ENCODE peak calls at places on chromosomes 13 and 19, in eight cellular contexts. N is suprapubic skin, V is IMR-90, Z is Peyer's patch, C is thyroid gland, G is PC-3, J is AG04450, R is left lung. U is an unnamed sample.

GRCh38 chr19:45464861-45465427 is 2.9 kb upstream of the FOSB start:
- DNase-seq in Z (no peak), N (no peak), J (no peak), C (no peak), R (no peak), G (no peak), V (no peak), U (no peak)

GRCh38 chr19:46784262-46785053 is 3.9 kb downstream of the SLC1A5 start:
- DNase-seq in Z (peak; percentile 80), J (peak; percentile 86), N (peak; percentile 85), R (peak; percentile 88), C (no peak), G (peak; percentile 80), V (peak; percentile 95), U (no peak)

GRCh38 chr13:40680659-40681323 is 14.3 kb upstream of the FOXO1 start:
- DNase-seq in G (no peak), N (no peak), R (no peak), J (no peak), C (no peak), V (no peak), Z (no peak), U (no peak)

GRCh38 chr19:13132471-13133166 is 14.6 kb downstream of the NACC1 start:
- DNase-seq in Z (no peak), G (peak; percentile 28), R (no peak), V (peak; percentile 79), N (no peak), C (peak; percentile 23), J (no peak), U (no peak)

GRCh38 chr19:1000095-1000494 is at the start of gene GRIN3B:
- DNase-seq in N (no peak), Z (peak; percentile 77), J (no peak), G (peak; percentile 75), R (no peak), V (peak; percentile 40), C (peak; percentile 46), U (peak; percentile 54)

GRCh38 chr13:60572855-60573254 is 175.8 kb downstream of the TDRD3 start:
- DNase-seq in V (no peak), R (no peak), N (no peak), Z (no peak), G (no peak), C (no peak), J (no peak), U (no peak)

GRCh38 chr19:54115071-54116063 is at the start of the genes PRPF31 and TFPT:
- DNase-seq in R (peak; percentile 96), N (peak; percentile 99), C (peak; percentile 96), Z (peak; percentile 95), G (peak; percentile 99), J (peak; percentile 93), V (peak; percentile 98), U (peak; percentile 94)

GRCh38 chr13:97934590-97934989 is 18.9 kb upstream of the IPO5 start:
- DNase-seq in V (no peak), G (no peak), N (no peak), R (no peak), Z (no peak), C (no peak), J (no peak), U (no peak)

GRCh38 chr13:99698816-99699099 is 197.5 kb downstream of the TM9SF2 start:
- DNase-seq in V (no peak), C (no peak), N (no peak), Z (no peak), G (no peak), R (no peak), J (no peak), U (no peak)

GRCh38 chr19:6705931-6706632 is 14.4 kb downstream of the C3 start:
- DNase-seq in R (no peak), N (no peak), V (no peak), Z (peak; percentile 37), C (no peak), J (no peak), G (no peak), U (no peak)

GRCh38 chr19:33290956-33291622 is 11.2 kb downstream of the CEBPA start:
- DNase-seq in N (no peak), R (peak; percentile 83), Z (peak; percentile 79), V (no peak), C (no peak), G (peak; percentile 82), J (no peak), U (no peak)

GRCh38 chr13:30145709-30146367 is 161.5 kb downstream of the KATNAL1 start:
- DNase-seq in N (no peak), J (no peak), V (no peak), G (no peak), Z (no peak), C (no peak), R (no peak), U (no peak)

GRCh38 chr13:99970761-99971575 is 599 bp downstream of the ZIC5 start:
- DNase-seq in N (no peak), C (no peak), J (no peak), R (no peak), Z (no peak), G (no peak), V (no peak), U (no peak)

GRCh38 chr19:45599286-45599685 is 2.7 kb downstream of the GPR4 start:
- DNase-seq in R (no peak), N (no peak), C (no peak), G (no peak), J (no peak), V (no peak), Z (no peak), U (no peak)

GRCh38 chr19:42253245-42254082 is 1.5 kb downstream of the ERF start:
- DNase-seq in G (peak; percentile 15), C (peak; percentile 68), V (peak; percentile 26), N (peak; percentile 88), R (peak; percentile 71), Z (peak; percentile 77), J (no peak), U (peak; percentile 58)

GRCh38 chr13:50676602-50677001 is 166.9 kb downstream of the DLEU7 start:
- DNase-seq in V (peak; percentile 44), G (peak; percentile 66), J (no peak), C (peak; percentile 23), N (no peak), R (no peak), Z (no peak), U (no peak)

GRCh38 chr19:41792513-41793413 is 3.6 kb upstream of the CEACAM3 start:
- DNase-seq in V (peak; percentile 36), C (peak; percentile 68), Z (peak; percentile 66), J (no peak), N (no peak), G (peak; percentile 93), R (peak; percentile 60), U (peak; percentile 58)

GRCh38 chr19:3609779-3610719 is 3.4 kb upstream of the TBXA2R start:
- DNase-seq in N (no peak), C (no peak), R (no peak), J (no peak), G (peak; percentile 10), V (no peak), Z (no peak), U (no peak)

DNA sequence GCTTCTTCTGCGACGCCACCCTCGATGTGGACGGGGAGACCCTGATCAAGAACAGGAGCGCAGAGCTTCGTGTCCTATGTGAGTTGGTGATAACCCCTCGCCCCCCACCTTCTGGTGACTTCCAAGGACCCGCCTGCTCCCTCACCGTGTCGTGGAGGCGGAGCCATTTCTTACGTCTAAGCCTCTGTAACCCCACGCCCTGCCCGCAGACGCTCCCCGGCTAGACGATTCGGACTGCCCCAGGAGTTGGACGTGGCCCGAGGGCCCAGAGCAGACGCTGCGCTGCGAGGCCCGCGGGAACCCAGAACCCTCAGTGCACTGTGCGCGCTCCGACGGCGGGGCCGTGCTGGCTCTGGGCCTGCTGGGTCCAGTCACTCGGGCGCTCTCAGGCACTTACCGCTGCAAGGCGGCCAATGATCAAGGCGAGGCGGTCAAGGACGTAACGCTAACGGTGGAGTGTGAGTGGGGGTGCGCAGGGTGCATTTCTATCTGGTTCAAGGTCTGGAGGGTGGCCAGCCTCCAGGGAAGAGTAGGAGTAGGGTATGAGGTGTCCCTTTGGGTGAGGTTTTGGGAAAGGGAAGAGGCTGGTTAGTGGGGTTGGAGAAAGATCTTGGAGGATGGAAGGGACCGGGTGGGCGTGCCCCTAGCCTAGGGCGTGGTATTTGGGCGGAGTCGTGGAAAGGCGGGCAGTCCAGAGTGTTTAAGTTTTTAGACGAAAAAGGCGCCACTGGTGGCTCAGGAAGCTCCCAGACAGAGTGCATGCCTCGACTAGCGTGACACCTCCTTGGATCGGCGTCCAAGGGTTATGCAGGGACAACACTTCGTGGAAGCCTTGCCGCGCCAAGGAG is 3.3 kb downstream of the ICAM5 start:
- DNase-seq in G (peak; percentile 32), J (no peak), C (peak; percentile 50), V (no peak), R (no peak), N (no peak), Z (peak; percentile 52), U (no peak)
- TF ChIP-seq CTCF in G (no peak), J (no peak), C (no peak), V (no peak), R (no peak), N (no peak), Z (no peak), U (no peak)

GRCh38 chr19:52415711-52416110 is 13.2 kb upstream of the ZNF534 start:
- DNase-seq in C (no peak), V (no peak), G (no peak), R (no peak), N (no peak), Z (no peak), J (no peak), U (no peak)

GRCh38 chr19:52410276-52410675 is 12.6 kb downstream of the ZNF528 start:
- DNase-seq in Z (no peak), V (no peak), G (no peak), N (no peak), J (no peak), R (no peak), C (no peak), U (no peak)
- H3K9me3 ChIP-seq in Z (peaks cover 57% of the 10 kb centered on the region), V (peaks cover 51% of the 10 kb centered on the region), G (peaks cover 76% of the 10 kb centered on the region), N (peaks cover 59% of the 10 kb centered on the region), J (peaks cover 44% of the 10 kb centered on the region), R (peaks cover 9% of the 10 kb centered on the region), C (no peaks in the 10 kb centered on the region), U (peaks cover 85% of the 10 kb centered on the region)

GRCh38 chr19:55605207-55605636 is 225 bp upstream of the ZNF865 start:
- DNase-seq in V (peak; percentile 96), Z (peak; percentile 96), G (peak; percentile 99), C (peak; percentile 98), N (peak; percentile 96), J (peak; percentile 94), R (peak; percentile 98), U (peak; percentile 93)

GRCh38 chr19:55603581-55604292 is 1.7 kb upstream of the ZNF865 start:
- DNase-seq in N (no peak), R (no peak), G (no peak), Z (no peak), V (no peak), C (no peak), J (no peak), U (no peak)

GRCh38 chr19:55605637-55606470 is at the start of gene ZNF865:
- DNase-seq in C (peak; percentile 79), G (peak; percentile 92), Z (peak; percentile 75), J (peak; percentile 67), R (peak; percentile 78), V (peak; percentile 87), N (peak; percentile 88), U (peak; percentile 58)

GRCh38 chr19:55606817-55607216 is 1.4 kb downstream of the ZNF865 start:
- DNase-seq in R (no peak), C (no peak), G (no peak), Z (no peak), V (no peak), N (no peak), J (no peak), U (no peak)

GRCh38 chr19:55606471-55606787 is 982 bp downstream of the ZNF865 start:
- DNase-seq in Z (no peak), R (no peak), G (no peak), C (no peak), V (no peak), J (no peak), N (no peak), U (no peak)
- TF ChIP-seq CTCF in Z (no peak), R (no peak), G (no peak), C (no peak), V (no peak), J (no peak), N (no peak), U (no peak)

GRCh38 chr19:44430956-44431355 is 17.3 kb downstream of the ZNF229 start:
- DNase-seq in C (no peak), N (no peak), R (no peak), V (peak; percentile 41), J (no peak), G (peak; percentile 57), Z (no peak), U (no peak)
- H3K9me3 ChIP-seq in C (no peaks in the 10 kb centered on the region), N (peaks cover 44% of the 10 kb centered on the region), R (peaks cover 7% of the 10 kb centered on the region), V (peaks cover 68% of the 10 kb centered on the region), J (peaks cover 55% of the 10 kb centered on the region), G (peaks cover 5% of the 10 kb centered on the region), Z (peaks cover 12% of the 10 kb centered on the region), U (peaks cover 90% of the 10 kb centered on the region)